ENCODE peak calls at places on chromosomes 11 and 22, in ten cellular contexts. One of them, this sample, is unnamed.

GRCh38 chr22:31646186-31647019 is 15.6 kb downstream of the PISD start:
- DNase-seq in MG63: peak
- DNase-seq in ELF-1: no peak
- DNase-seq in NCI-H69: no peak
- DNase-seq in RWPE1: peak
- DNase-seq in C1 segment of cervical spinal cord: no peak
- DNase-seq in HuH-7.5: no peak
- DNase-seq in activated naive CD8-positive, alpha-beta T cell treated with anti-CD3 and anti-CD28 coated beads, Interleukin-2, amount 50 U/mL, for 24 hours: peak
- DNase-seq in neuronal stem cell: no peak
- DNase-seq in stimulated activated CD4-positive, alpha-beta T cell treated with anti-CD3 and anti-CD28 coated beads, TNF-alpha, amount 100 ng/mL, for 48 hours: no peak
- DNase-seq in this sample: no peak

GRCh38 chr11:106087815-106088435 is 10.5 kb downstream of the AASDHPPT start:
- DNase-seq in stimulated activated CD4-positive, alpha-beta T cell treated with anti-CD3 and anti-CD28 coated beads, TNF-alpha, amount 100 ng/mL, for 48 hours: no peak
- DNase-seq in MG63: peak
- DNase-seq in NCI-H69: peak
- DNase-seq in ELF-1: peak
- DNase-seq in activated naive CD8-positive, alpha-beta T cell treated with anti-CD3 and anti-CD28 coated beads, Interleukin-2, amount 50 U/mL, for 24 hours: peak
- DNase-seq in C1 segment of cervical spinal cord: no peak
- DNase-seq in HuH-7.5: no peak
- DNase-seq in neuronal stem cell: peak
- DNase-seq in RWPE1: peak
- DNase-seq in this sample: peak

GRCh38 chr22:48141301-48141700 is 1378.9 kb downstream of the TBC1D22A start:
- DNase-seq in activated naive CD8-positive, alpha-beta T cell treated with anti-CD3 and anti-CD28 coated beads, Interleukin-2, amount 50 U/mL, for 24 hours: no peak
- DNase-seq in stimulated activated CD4-positive, alpha-beta T cell treated with anti-CD3 and anti-CD28 coated beads, TNF-alpha, amount 100 ng/mL, for 48 hours: no peak
- DNase-seq in neuronal stem cell: no peak
- DNase-seq in HuH-7.5: no peak
- DNase-seq in NCI-H69: no peak
- DNase-seq in MG63: no peak
- DNase-seq in C1 segment of cervical spinal cord: no peak
- DNase-seq in RWPE1: no peak
- DNase-seq in ELF-1: no peak
- DNase-seq in this sample: no peak

GRCh38 chr11:92838655-92839334 is 130.7 kb upstream of the MTNR1B start:
- DNase-seq in C1 segment of cervical spinal cord: no peak
- DNase-seq in ELF-1: peak
- DNase-seq in NCI-H69: peak
- DNase-seq in neuronal stem cell: peak
- DNase-seq in RWPE1: no peak
- DNase-seq in HuH-7.5: no peak
- DNase-seq in MG63: no peak
- DNase-seq in stimulated activated CD4-positive, alpha-beta T cell treated with anti-CD3 and anti-CD28 coated beads, TNF-alpha, amount 100 ng/mL, for 48 hours: no peak
- DNase-seq in activated naive CD8-positive, alpha-beta T cell treated with anti-CD3 and anti-CD28 coated beads, Interleukin-2, amount 50 U/mL, for 24 hours: no peak
- DNase-seq in this sample: no peak

GRCh38 chr11:40281055-40281580 is 1178.3 kb downstream of the LRRC4C start:
- DNase-seq in C1 segment of cervical spinal cord: no peak
- DNase-seq in neuronal stem cell: no peak
- DNase-seq in NCI-H69: peak
- DNase-seq in RWPE1: no peak
- DNase-seq in MG63: no peak
- DNase-seq in activated naive CD8-positive, alpha-beta T cell treated with anti-CD3 and anti-CD28 coated beads, Interleukin-2, amount 50 U/mL, for 24 hours: no peak
- DNase-seq in HuH-7.5: no peak
- DNase-seq in stimulated activated CD4-positive, alpha-beta T cell treated with anti-CD3 and anti-CD28 coated beads, TNF-alpha, amount 100 ng/mL, for 48 hours: no peak
- DNase-seq in ELF-1: no peak
- DNase-seq in this sample: peak

GRCh38 chr22:32926600-32926999 is 125.1 kb downstream of the TIMP3 start:
- DNase-seq in NCI-H69: peak
- DNase-seq in stimulated activated CD4-positive, alpha-beta T cell treated with anti-CD3 and anti-CD28 coated beads, TNF-alpha, amount 100 ng/mL, for 48 hours: no peak
- DNase-seq in RWPE1: peak
- DNase-seq in neuronal stem cell: no peak
- DNase-seq in ELF-1: no peak
- DNase-seq in MG63: no peak
- DNase-seq in activated naive CD8-positive, alpha-beta T cell treated with anti-CD3 and anti-CD28 coated beads, Interleukin-2, amount 50 U/mL, for 24 hours: peak
- DNase-seq in HuH-7.5: peak
- DNase-seq in C1 segment of cervical spinal cord: no peak
- DNase-seq in this sample: no peak

GRCh38 chr11:79321282-79321681 is 119.5 kb downstream of the TENM4 start:
- DNase-seq in C1 segment of cervical spinal cord: no peak
- DNase-seq in NCI-H69: peak
- DNase-seq in activated naive CD8-positive, alpha-beta T cell treated with anti-CD3 and anti-CD28 coated beads, Interleukin-2, amount 50 U/mL, for 24 hours: no peak
- DNase-seq in RWPE1: no peak
- DNase-seq in MG63: no peak
- DNase-seq in ELF-1: no peak
- DNase-seq in neuronal stem cell: no peak
- DNase-seq in stimulated activated CD4-positive, alpha-beta T cell treated with anti-CD3 and anti-CD28 coated beads, TNF-alpha, amount 100 ng/mL, for 48 hours: no peak
- DNase-seq in HuH-7.5: no peak
- DNase-seq in this sample: no peak

GRCh38 chr11:86916330-86916729 is 38.9 kb downstream of the FZD4 start:
- DNase-seq in NCI-H69: peak
- DNase-seq in neuronal stem cell: no peak
- DNase-seq in C1 segment of cervical spinal cord: no peak
- DNase-seq in HuH-7.5: no peak
- DNase-seq in ELF-1: no peak
- DNase-seq in RWPE1: peak
- DNase-seq in MG63: peak
- DNase-seq in stimulated activated CD4-positive, alpha-beta T cell treated with anti-CD3 and anti-CD28 coated beads, TNF-alpha, amount 100 ng/mL, for 48 hours: no peak
- DNase-seq in activated naive CD8-positive, alpha-beta T cell treated with anti-CD3 and anti-CD28 coated beads, Interleukin-2, amount 50 U/mL, for 24 hours: no peak
- DNase-seq in this sample: no peak

GRCh38 chr11:9760180-9760550 is 96.3 kb downstream of the SWAP70 start:
- DNase-seq in C1 segment of cervical spinal cord: peak
- DNase-seq in stimulated activated CD4-positive, alpha-beta T cell treated with anti-CD3 and anti-CD28 coated beads, TNF-alpha, amount 100 ng/mL, for 48 hours: no peak
- DNase-seq in HuH-7.5: no peak
- DNase-seq in MG63: peak
- DNase-seq in activated naive CD8-positive, alpha-beta T cell treated with anti-CD3 and anti-CD28 coated beads, Interleukin-2, amount 50 U/mL, for 24 hours: no peak
- DNase-seq in neuronal stem cell: no peak
- DNase-seq in RWPE1: no peak
- DNase-seq in NCI-H69: peak
- DNase-seq in ELF-1: no peak
- DNase-seq in this sample: peak